ENCODE peak calls at places on chromosomes 16 and 17, in seven cellular contexts. Y, A, Q, J, V, X and O are unnamed samples.

GRCh38 chr16:918741-919657 is 51.8 kb downstream of the LMF1 start:
- DNase-seq in Y (no peak), A (no peak), Q (no peak), J (no peak), V (no peak), X (no peak), O (no peak)

GRCh38 chr17:59621771-59622170 is 2.1 kb downstream of the CLTC start:
- DNase-seq in Y (no peak), A (no peak), Q (no peak), J (no peak), V (no peak), X (no peak), O (no peak)

GRCh38 chr16:90008708-90009145 is 10.5 kb downstream of the DBNDD1 start:
- DNase-seq in Y (no peak), A (no peak), Q (no peak), J (no peak), V (no peak), X (no peak), O (no peak)

GRCh38 chr16:75113046-75113491 is 3.5 kb downstream of the LDHD start:
- DNase-seq in Y (no peak), A (no peak), Q (no peak), J (no peak), V (no peak), X (no peak), O (no peak)

GRCh38 chr16:12095275-12096161 is 119.0 kb downstream of the SNX29 start:
- DNase-seq in Y (peak), A (peak), Q (peak), J (peak), V (peak), X (peak), O (peak)

GRCh38 chr17:47188266-47188665 is 829 bp downstream of the CDC27 start:
- DNase-seq in Y (peak), A (no peak), Q (peak), J (no peak), V (no peak), X (peak), O (peak)

GRCh38 chr16:57540906-57541753 is 1.3 kb upstream of the ADGRG5 start:
- DNase-seq in Y (no peak), A (no peak), Q (no peak), J (no peak), V (peak), X (no peak), O (no peak)

GRCh38 chr16:1310832-1311200 is 1.4 kb downstream of the UBE2I start:
- DNase-seq in Y (no peak), A (no peak), Q (no peak), J (peak), V (no peak), X (peak), O (no peak)

GRCh38 chr17:55295411-55296170 is 30.8 kb downstream of the HLF start:
- DNase-seq in Y (peak), A (peak), Q (peak), J (peak), V (peak), X (peak), O (peak)

GRCh38 chr16:25172831-25173230 is 43.9 kb upstream of the AQP8 start:
- DNase-seq in Y (no peak), A (no peak), Q (no peak), J (no peak), V (no peak), X (no peak), O (no peak)

GRCh38 chr16:80994451-80994850 is 12.2 kb downstream of the CMC2 start:
- DNase-seq in Y (no peak), A (no peak), Q (no peak), J (no peak), V (no peak), X (no peak), O (no peak)

DNA sequence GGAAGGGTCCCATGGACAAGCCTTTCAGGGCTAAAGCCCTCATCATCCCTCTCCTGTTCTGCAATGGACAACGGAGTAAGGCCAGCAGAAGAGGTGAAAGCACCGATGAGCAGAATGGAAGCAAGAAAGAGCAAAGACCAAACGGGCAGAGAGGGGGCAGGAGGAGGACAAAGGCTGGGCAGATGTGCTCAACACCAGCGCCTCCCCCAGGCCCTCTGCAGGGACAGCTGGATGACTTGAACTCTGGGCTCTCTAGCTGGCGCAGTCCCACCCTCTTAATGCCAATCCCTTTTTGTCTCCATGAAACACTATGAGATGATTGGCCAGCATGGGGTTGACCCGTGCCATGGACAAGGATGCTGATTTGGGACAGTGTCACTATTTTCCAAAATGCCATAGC is 22.0 kb downstream of the ACLY start:
- DNase-seq in Y (peak), A (no peak), Q (no peak), J (no peak), V (no peak), X (no peak), O (no peak)
- TF ChIP-seq CTCF in Y (peak), A (no peak), Q (no peak), J (no peak), V (no peak), X (no peak), O (no peak)

GRCh38 chr16:76639685-76640289 is 362.6 kb downstream of the CNTNAP4 start:
- DNase-seq in Y (peak), A (no peak), Q (peak), J (no peak), V (no peak), X (peak), O (peak)
- TF ChIP-seq CTCF in Y (peak), A (no peak), Q (peak), J (no peak), V (no peak), X (peak), O (peak)

GRCh38 chr16:49704586-49705155 is 151.2 kb downstream of the ZNF423 start:
- DNase-seq in Y (peak), A (no peak), Q (no peak), J (no peak), V (no peak), X (peak), O (no peak)
- TF ChIP-seq CTCF in Y (peak), A (no peak), Q (no peak), J (no peak), V (no peak), X (peak), O (no peak)

DNA sequence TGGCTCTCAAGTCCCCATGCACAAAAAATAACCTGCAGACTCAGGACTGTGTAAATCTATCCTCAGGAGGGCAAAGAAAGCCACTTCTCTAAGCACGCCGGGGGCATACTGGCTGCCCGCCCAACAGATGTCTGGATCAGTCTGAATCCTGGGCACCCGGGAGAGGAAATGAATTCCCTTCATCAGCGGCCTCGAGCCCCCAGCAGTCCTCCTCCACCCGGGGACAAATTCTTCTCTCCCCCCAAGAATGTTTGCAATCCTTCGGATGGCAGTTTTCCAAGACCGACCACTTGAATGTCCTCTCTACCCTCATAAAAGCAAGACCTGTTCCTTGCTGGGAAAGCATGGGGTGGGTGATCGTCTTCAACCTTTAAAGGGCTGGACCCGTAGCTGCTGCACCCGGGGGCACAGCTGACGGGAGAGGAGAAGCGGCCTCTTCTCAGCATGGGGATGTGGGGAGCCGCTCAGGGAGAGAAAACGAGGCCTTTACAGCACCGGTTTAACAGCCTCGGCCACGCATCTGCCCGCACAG is 9.4 kb upstream of the MAP2K3 start:
- DNase-seq in Y (peak), A (no peak), Q (no peak), J (no peak), V (no peak), X (no peak), O (no peak)
- TF ChIP-seq CTCF in Y (no peak), A (no peak), Q (no peak), J (no peak), V (no peak), X (no peak), O (no peak)

GRCh38 chr16:66322174-66322573 is 44.3 kb upstream of the CDH5 start:
- DNase-seq in Y (no peak), A (no peak), Q (no peak), J (no peak), V (no peak), X (no peak), O (no peak)

GRCh38 chr16:66328282-66328681 is 38.2 kb upstream of the CDH5 start:
- DNase-seq in Y (no peak), A (no peak), Q (no peak), J (no peak), V (no peak), X (no peak), O (no peak)

GRCh38 chr16:66326995-66327513 is 39.4 kb upstream of the CDH5 start:
- DNase-seq in Y (no peak), A (no peak), Q (no peak), J (no peak), V (no peak), X (no peak), O (no peak)

GRCh38 chr16:66325977-66326376 is 40.5 kb upstream of the CDH5 start:
- DNase-seq in Y (no peak), A (no peak), Q (no peak), J (no peak), V (no peak), X (no peak), O (no peak)

GRCh38 chr16:66324785-66325184 is 41.7 kb upstream of the CDH5 start:
- DNase-seq in Y (peak), A (no peak), Q (peak), J (peak), V (no peak), X (no peak), O (peak)
- TF ChIP-seq CTCF in Y (peak), A (no peak), Q (peak), J (no peak), V (no peak), X (peak), O (no peak)

GRCh38 chr17:45221081-45221996 is at the start of gene FMNL1:
- DNase-seq in Y (peak), A (no peak), Q (no peak), J (no peak), V (no peak), X (no peak), O (no peak)
- TF ChIP-seq CTCF in Y (no peak), A (no peak), Q (peak), J (peak), V (no peak), X (no peak), O (no peak)

GRCh38 chr17:19331553-19332245 is 30.8 kb downstream of the B9D1 start:
- DNase-seq in Y (no peak), A (no peak), Q (no peak), J (no peak), V (no peak), X (no peak), O (no peak)

GRCh38 chr17:19330271-19330670 is 32.3 kb downstream of the B9D1 start:
- DNase-seq in Y (no peak), A (no peak), Q (no peak), J (no peak), V (no peak), X (no peak), O (no peak)

GRCh38 chr17:19329839-19330238 is 32.7 kb downstream of the B9D1 start:
- DNase-seq in Y (no peak), A (no peak), Q (no peak), J (no peak), V (no peak), X (no peak), O (no peak)

GRCh38 chr17:19332371-19333131 is 30.0 kb downstream of the B9D1 start:
- DNase-seq in Y (no peak), A (no peak), Q (no peak), J (no peak), V (no peak), X (no peak), O (no peak)

GRCh38 chr17:19331134-19331533 is 31.4 kb downstream of the B9D1 start:
- DNase-seq in Y (no peak), A (no peak), Q (no peak), J (no peak), V (no peak), X (peak), O (no peak)
- TF ChIP-seq CTCF in Y (no peak), A (no peak), Q (no peak), J (no peak), V (no peak), X (no peak), O (no peak)

GRCh38 chr17:43766413-43767052 is 7.9 kb upstream of the SOST start:
- DNase-seq in Y (peak), A (peak), Q (peak), J (peak), V (peak), X (peak), O (peak)
- TF ChIP-seq CTCF in Y (peak), A (peak), Q (peak), J (peak), V (peak), X (peak), O (peak)

GRCh38 chr17:7403902-7404736 is at the start of gene TMEM256:
- DNase-seq in Y (peak), A (peak), Q (peak), J (peak), V (peak), X (peak), O (peak)
- TF ChIP-seq CTCF in Y (no peak), A (no peak), Q (no peak), J (no peak), V (no peak), X (no peak), O (no peak)